ENCODE peak calls at places on chromosomes 6 and 20, in nine cellular contexts. One of them, this sample, is unnamed.

GRCh38 chr20:10733122-10733521 is 59.3 kb upstream of the JAG1 start:
- DNase-seq in kidney tubule cell: peak
- DNase-seq in activated naive CD4-positive, alpha-beta T cell treated with anti-CD3 and anti-CD28 coated beads for 36 hours: peak
- DNase-seq in AG04449: no peak
- DNase-seq in adipocyte: no peak
- DNase-seq in HL-60: no peak
- DNase-seq in COR-L47: no peak
- DNase-seq in iPS-NIHi11: no peak
- DNase-seq in sciatic nerve: no peak
- DNase-seq in this sample: peak

GRCh38 chr6:106546322-106547052 is 82.8 kb downstream of the RTN4IP1 start:
- DNase-seq in kidney tubule cell: peak
- DNase-seq in activated naive CD4-positive, alpha-beta T cell treated with anti-CD3 and anti-CD28 coated beads for 36 hours: peak
- DNase-seq in AG04449: peak
- DNase-seq in adipocyte: peak
- DNase-seq in HL-60: no peak
- DNase-seq in COR-L47: no peak
- DNase-seq in iPS-NIHi11: no peak
- DNase-seq in sciatic nerve: no peak
- DNase-seq in this sample: peak

GRCh38 chr6:134106702-134107101 is 54.3 kb upstream of the SLC2A12 start:
- DNase-seq in kidney tubule cell: no peak
- DNase-seq in activated naive CD4-positive, alpha-beta T cell treated with anti-CD3 and anti-CD28 coated beads for 36 hours: no peak
- DNase-seq in AG04449: no peak
- DNase-seq in adipocyte: peak
- DNase-seq in HL-60: no peak
- DNase-seq in COR-L47: no peak
- DNase-seq in iPS-NIHi11: no peak
- DNase-seq in sciatic nerve: no peak
- DNase-seq in this sample: no peak

GRCh38 chr20:58883243-58883691 is 30.8 kb downstream of the GNAS start:
- DNase-seq in kidney tubule cell: no peak
- DNase-seq in activated naive CD4-positive, alpha-beta T cell treated with anti-CD3 and anti-CD28 coated beads for 36 hours: no peak
- DNase-seq in AG04449: no peak
- DNase-seq in adipocyte: peak
- DNase-seq in HL-60: no peak
- DNase-seq in COR-L47: no peak
- DNase-seq in iPS-NIHi11: no peak
- DNase-seq in sciatic nerve: no peak
- DNase-seq in this sample: no peak

GRCh38 chr20:50520222-50520877 is 10.2 kb downstream of the PTPN1 start:
- DNase-seq in kidney tubule cell: no peak
- DNase-seq in activated naive CD4-positive, alpha-beta T cell treated with anti-CD3 and anti-CD28 coated beads for 36 hours: peak
- DNase-seq in AG04449: no peak
- DNase-seq in adipocyte: no peak
- DNase-seq in HL-60: no peak
- DNase-seq in COR-L47: no peak
- DNase-seq in iPS-NIHi11: no peak
- DNase-seq in sciatic nerve: no peak
- DNase-seq in this sample: no peak

GRCh38 chr6:10446548-10446947 is 31.7 kb upstream of the TFAP2A start:
- DNase-seq in kidney tubule cell: no peak
- DNase-seq in activated naive CD4-positive, alpha-beta T cell treated with anti-CD3 and anti-CD28 coated beads for 36 hours: no peak
- DNase-seq in AG04449: no peak
- DNase-seq in adipocyte: no peak
- DNase-seq in HL-60: no peak
- DNase-seq in COR-L47: no peak
- DNase-seq in iPS-NIHi11: no peak
- DNase-seq in sciatic nerve: no peak
- DNase-seq in this sample: no peak

GRCh38 chr20:24736131-24736843 is 212.8 kb upstream of the CST7 start:
- DNase-seq in kidney tubule cell: no peak
- DNase-seq in activated naive CD4-positive, alpha-beta T cell treated with anti-CD3 and anti-CD28 coated beads for 36 hours: no peak
- DNase-seq in AG04449: no peak
- DNase-seq in adipocyte: no peak
- DNase-seq in HL-60: no peak
- DNase-seq in COR-L47: no peak
- DNase-seq in iPS-NIHi11: no peak
- DNase-seq in sciatic nerve: peak
- DNase-seq in this sample: no peak

GRCh38 chr6:39882567-39882953 is 51.7 kb downstream of the MOCS1 start:
- DNase-seq in kidney tubule cell: peak
- DNase-seq in activated naive CD4-positive, alpha-beta T cell treated with anti-CD3 and anti-CD28 coated beads for 36 hours: no peak
- DNase-seq in AG04449: peak
- DNase-seq in adipocyte: peak
- DNase-seq in HL-60: no peak
- DNase-seq in COR-L47: no peak
- DNase-seq in iPS-NIHi11: no peak
- DNase-seq in sciatic nerve: peak
- DNase-seq in this sample: no peak

GRCh38 chr6:107153061-107153460 is 37.7 kb upstream of the BEND3 start:
- DNase-seq in kidney tubule cell: no peak
- DNase-seq in activated naive CD4-positive, alpha-beta T cell treated with anti-CD3 and anti-CD28 coated beads for 36 hours: no peak
- DNase-seq in AG04449: no peak
- DNase-seq in adipocyte: peak
- DNase-seq in HL-60: no peak
- DNase-seq in COR-L47: no peak
- DNase-seq in iPS-NIHi11: no peak
- DNase-seq in sciatic nerve: no peak
- DNase-seq in this sample: no peak